ENCODE peak calls at places on chromosome 10, in six cellular contexts. One of them, this sample, is unnamed.

GRCh38 chr10:131775444-131775832 is 125.4 kb upstream of the PPP2R2D start:
- DNase-seq in BJ: no peak
- DNase-seq in fibroblast of pulmonary artery: no peak
- DNase-seq in stomach: peak
- DNase-seq in hepatocyte: no peak
- DNase-seq in heart left ventricle: no peak
- DNase-seq in this sample: peak

GRCh38 chr10:84211566-84211965 is 13.8 kb downstream of the LRIT2 start:
- DNase-seq in hepatocyte: no peak
- DNase-seq in heart left ventricle: no peak
- DNase-seq in stomach: no peak
- DNase-seq in BJ: no peak
- DNase-seq in fibroblast of pulmonary artery: no peak
- DNase-seq in this sample: no peak

GRCh38 chr10:33240931-33241330 is 93.5 kb downstream of the NRP1 start:
- DNase-seq in fibroblast of pulmonary artery: no peak
- DNase-seq in BJ: peak
- DNase-seq in heart left ventricle: no peak
- DNase-seq in hepatocyte: no peak
- DNase-seq in stomach: no peak
- DNase-seq in this sample: no peak

GRCh38 chr10:32139223-32140073 is 83.2 kb upstream of the KIF5B start:
- DNase-seq in stomach: peak
- DNase-seq in hepatocyte: peak
- DNase-seq in fibroblast of pulmonary artery: peak
- DNase-seq in heart left ventricle: peak
- DNase-seq in BJ: peak
- DNase-seq in this sample: peak

GRCh38 chr10:76887223-76888010 is 750.2 kb downstream of the KCNMA1 start:
- DNase-seq in stomach: no peak
- DNase-seq in heart left ventricle: no peak
- DNase-seq in BJ: no peak
- DNase-seq in hepatocyte: no peak
- DNase-seq in fibroblast of pulmonary artery: no peak
- DNase-seq in this sample: no peak

GRCh38 chr10:24873281-24873683 is 79.1 kb downstream of the PRTFDC1 start:
- DNase-seq in BJ: peak
- DNase-seq in stomach: no peak
- DNase-seq in fibroblast of pulmonary artery: peak
- DNase-seq in hepatocyte: peak
- DNase-seq in heart left ventricle: peak
- DNase-seq in this sample: no peak

GRCh38 chr10:43698156-43698555 is 49.5 kb upstream of the ZNF32 start:
- DNase-seq in heart left ventricle: no peak
- DNase-seq in BJ: no peak
- DNase-seq in fibroblast of pulmonary artery: no peak
- DNase-seq in hepatocyte: no peak
- DNase-seq in stomach: no peak
- DNase-seq in this sample: no peak

GRCh38 chr10:15052121-15052520 is 8.4 kb downstream of the OLAH start:
- DNase-seq in BJ: no peak
- DNase-seq in fibroblast of pulmonary artery: no peak
- DNase-seq in heart left ventricle: no peak
- DNase-seq in stomach: no peak
- DNase-seq in hepatocyte: no peak
- DNase-seq in this sample: no peak

GRCh38 chr10:15486404-15486803 is 115.3 kb upstream of the FAM171A1 start:
- DNase-seq in heart left ventricle: no peak
- DNase-seq in hepatocyte: no peak
- DNase-seq in BJ: peak
- DNase-seq in stomach: no peak
- DNase-seq in fibroblast of pulmonary artery: peak
- DNase-seq in this sample: no peak

GRCh38 chr10:86850481-86850880 is 94.1 kb downstream of the BMPR1A start:
- DNase-seq in stomach: no peak
- DNase-seq in fibroblast of pulmonary artery: no peak
- DNase-seq in heart left ventricle: no peak
- DNase-seq in BJ: no peak
- DNase-seq in hepatocyte: no peak
- DNase-seq in this sample: no peak

GRCh38 chr10:22643116-22643515 is 71.3 kb downstream of the PIP4K2A start:
- DNase-seq in heart left ventricle: no peak
- DNase-seq in hepatocyte: no peak
- DNase-seq in stomach: no peak
- DNase-seq in BJ: no peak
- DNase-seq in fibroblast of pulmonary artery: no peak
- DNase-seq in this sample: no peak
- H3K4me3 ChIP-seq in heart left ventricle: no peak
- H3K4me3 ChIP-seq in hepatocyte: no peak
- H3K4me3 ChIP-seq in stomach: no peak
- H3K4me3 ChIP-seq in BJ: no peak
- H3K4me3 ChIP-seq in fibroblast of pulmonary artery: no peak
- H3K4me3 ChIP-seq in this sample: no peak

GRCh38 chr10:19634163-19634562 is 182.1 kb upstream of the PLXDC2 start:
- DNase-seq in fibroblast of pulmonary artery: no peak
- DNase-seq in BJ: no peak
- DNase-seq in stomach: no peak
- DNase-seq in heart left ventricle: no peak
- DNase-seq in hepatocyte: no peak
- DNase-seq in this sample: no peak

GRCh38 chr10:19628767-19629443 is 187.3 kb upstream of the PLXDC2 start:
- DNase-seq in BJ: no peak
- DNase-seq in hepatocyte: no peak
- DNase-seq in heart left ventricle: no peak
- DNase-seq in fibroblast of pulmonary artery: no peak
- DNase-seq in stomach: no peak
- DNase-seq in this sample: no peak

GRCh38 chr10:19629559-19629958 is 186.7 kb upstream of the PLXDC2 start:
- DNase-seq in fibroblast of pulmonary artery: peak
- DNase-seq in heart left ventricle: peak
- DNase-seq in hepatocyte: peak
- DNase-seq in stomach: peak
- DNase-seq in BJ: no peak
- DNase-seq in this sample: peak
- TF ChIP-seq CTCF in fibroblast of pulmonary artery: peak
- TF ChIP-seq CTCF in heart left ventricle: peak
- TF ChIP-seq CTCF in hepatocyte: peak
- TF ChIP-seq CTCF in stomach: no peak
- TF ChIP-seq CTCF in BJ: no peak
- TF ChIP-seq CTCF in this sample: no peak

DNA sequence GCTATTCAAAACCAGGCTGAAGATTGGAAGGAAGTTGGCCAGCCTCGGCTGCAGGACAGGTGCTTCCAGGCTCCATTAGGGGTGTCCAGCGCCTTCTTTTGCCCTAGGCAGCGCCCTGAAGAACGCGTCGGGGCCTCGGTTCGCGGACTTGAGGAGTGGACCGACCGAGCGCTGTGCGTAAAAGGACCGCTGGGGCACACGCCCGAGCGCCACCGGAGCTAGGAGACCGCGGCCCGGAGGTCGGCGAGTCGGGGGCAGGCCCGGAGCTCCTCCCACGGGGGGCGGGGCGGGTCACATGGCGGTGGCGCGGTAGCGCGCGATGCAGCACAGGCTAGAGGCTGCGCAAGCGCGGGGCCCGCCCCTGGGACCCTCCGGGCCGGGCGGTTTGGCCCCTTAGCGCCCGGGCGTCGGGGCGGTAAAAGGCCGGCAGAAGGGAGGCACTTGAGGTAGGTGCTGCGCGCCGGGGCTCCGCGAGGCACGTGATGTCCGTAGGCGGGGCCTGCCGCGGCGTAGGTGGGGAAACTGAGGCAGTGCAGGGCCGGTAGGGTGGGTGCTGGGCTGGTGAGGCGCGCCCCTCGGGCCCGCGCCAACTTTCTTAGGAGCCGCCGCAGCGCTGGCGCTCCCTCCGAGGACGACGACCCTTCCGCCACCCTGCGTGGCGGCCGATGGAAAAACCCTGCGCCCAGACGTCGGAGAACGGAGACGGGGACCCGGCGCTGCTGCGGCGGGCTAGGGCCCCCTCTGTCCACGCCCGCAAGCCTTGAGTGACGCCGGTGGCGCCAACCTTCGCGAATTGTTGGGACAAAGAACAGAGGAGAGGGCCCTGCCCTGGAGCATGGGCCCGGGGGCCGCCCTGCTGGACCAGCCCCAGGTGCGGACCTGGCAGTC is at the start of gene PRXL2A:
- DNase-seq in stomach: peak
- DNase-seq in fibroblast of pulmonary artery: peak
- DNase-seq in hepatocyte: peak
- DNase-seq in heart left ventricle: peak
- DNase-seq in BJ: no peak
- DNase-seq in this sample: peak
- H3K4me3 ChIP-seq in stomach: peak
- H3K4me3 ChIP-seq in fibroblast of pulmonary artery: peak
- H3K4me3 ChIP-seq in hepatocyte: peak
- H3K4me3 ChIP-seq in heart left ventricle: peak
- H3K4me3 ChIP-seq in BJ: peak
- H3K4me3 ChIP-seq in this sample: peak

GRCh38 chr10:46106410-46107255 is 60.6 kb upstream of the MSMB start:
- DNase-seq in fibroblast of pulmonary artery: peak
- DNase-seq in heart left ventricle: peak
- DNase-seq in stomach: peak
- DNase-seq in BJ: no peak
- DNase-seq in hepatocyte: peak
- DNase-seq in this sample: no peak
- TF ChIP-seq CTCF in fibroblast of pulmonary artery: no peak
- TF ChIP-seq CTCF in heart left ventricle: no peak
- TF ChIP-seq CTCF in stomach: no peak
- TF ChIP-seq CTCF in BJ: no peak
- TF ChIP-seq CTCF in hepatocyte: no peak
- TF ChIP-seq CTCF in this sample: no peak

GRCh38 chr10:133377818-133378250 is 1.2 kb upstream of the PAOX start:
- DNase-seq in hepatocyte: no peak
- DNase-seq in heart left ventricle: no peak
- DNase-seq in stomach: no peak
- DNase-seq in fibroblast of pulmonary artery: no peak
- DNase-seq in BJ: no peak
- DNase-seq in this sample: no peak
- H3K4me3 ChIP-seq in hepatocyte: peak
- H3K4me3 ChIP-seq in heart left ventricle: peak
- H3K4me3 ChIP-seq in stomach: peak
- H3K4me3 ChIP-seq in fibroblast of pulmonary artery: peak
- H3K4me3 ChIP-seq in BJ: peak
- H3K4me3 ChIP-seq in this sample: peak

DNA sequence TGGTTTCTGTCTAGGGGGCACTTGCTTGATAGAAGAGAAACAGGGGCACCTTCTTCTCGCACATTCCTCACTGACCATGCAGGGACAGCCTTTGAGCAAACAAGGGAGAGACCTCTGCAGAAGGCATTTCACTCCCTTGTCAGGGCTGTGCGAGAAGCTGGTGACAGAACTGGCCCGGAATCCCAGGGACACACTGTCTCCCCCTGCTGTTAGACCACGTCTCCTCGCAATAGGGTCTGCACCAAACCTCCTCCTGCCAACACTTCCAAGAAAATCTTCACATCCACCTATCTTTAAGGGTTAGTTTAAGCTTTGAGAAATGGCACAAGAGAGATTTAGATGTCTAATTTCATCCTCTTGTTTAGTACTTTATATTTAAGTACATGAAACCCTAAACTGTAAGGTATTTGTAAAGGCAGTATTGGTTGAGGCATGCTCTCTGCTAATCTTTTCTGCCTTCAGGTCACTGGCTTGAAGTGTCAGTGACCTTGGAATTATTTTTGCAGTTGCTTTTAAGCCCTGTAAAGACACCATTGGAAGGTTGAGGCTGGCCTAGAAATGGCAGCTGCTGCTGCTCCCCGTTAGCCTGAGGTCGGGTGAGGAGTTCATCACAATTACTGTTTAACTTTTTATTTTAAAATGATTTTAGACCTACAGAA is 37.0 kb downstream of the RBM20 start:
- DNase-seq in stomach: peak
- DNase-seq in hepatocyte: peak
- DNase-seq in heart left ventricle: peak
- DNase-seq in fibroblast of pulmonary artery: peak
- DNase-seq in BJ: no peak
- DNase-seq in this sample: no peak
- TF ChIP-seq CTCF in stomach: peak
- TF ChIP-seq CTCF in hepatocyte: peak
- TF ChIP-seq CTCF in heart left ventricle: peak
- TF ChIP-seq CTCF in fibroblast of pulmonary artery: peak
- TF ChIP-seq CTCF in BJ: peak
- TF ChIP-seq CTCF in this sample: no peak

GRCh38 chr10:123995082-123995460 is 98.3 kb downstream of the CHST15 start:
- DNase-seq in fibroblast of pulmonary artery: peak
- DNase-seq in stomach: no peak
- DNase-seq in BJ: peak
- DNase-seq in heart left ventricle: no peak
- DNase-seq in hepatocyte: no peak
- DNase-seq in this sample: peak
- H3K4me3 ChIP-seq in fibroblast of pulmonary artery: no peak
- H3K4me3 ChIP-seq in stomach: peak
- H3K4me3 ChIP-seq in BJ: peak
- H3K4me3 ChIP-seq in heart left ventricle: peak
- H3K4me3 ChIP-seq in hepatocyte: no peak
- H3K4me3 ChIP-seq in this sample: peak

This sample was measured in coronary artery.